ENCODE peak calls at places on chromosomes 13 and 19, in seven cellular contexts. Z is posterior cingulate gyrus, L is omental fat pad, X is HFFc6, V is hippocampal formation, T is thoracic aorta, F is ovary. A is an unnamed sample.

GRCh38 chr13:22030321-22030720 is 359.4 kb downstream of the FGF9 start:
- DNase-seq in Z (no peak), L (no peak), X (no peak), V (no peak), T (no peak), F (no peak), A (no peak)

GRCh38 chr19:3699741-3700241 is 477 bp downstream of the PIP5K1C start:
- DNase-seq in Z (no peak), L (no peak), X (no peak), V (no peak), T (no peak), F (no peak), A (no peak)

GRCh38 chr13:114151565-114152284 is 19.3 kb upstream of the RASA3 start:
- DNase-seq in Z (no peak), L (no peak), X (no peak), V (no peak), T (no peak), F (no peak), A (no peak)

GRCh38 chr13:88707652-88708051 is 1036.5 kb downstream of the SLITRK5 start:
- DNase-seq in Z (no peak), L (no peak), X (no peak), V (no peak), T (no peak), F (no peak), A (no peak)

GRCh38 chr19:43754312-43754561 is 525 bp downstream of the SMG9 start:
- DNase-seq in Z (no peak), L (peak; percentile 56), X (peak; percentile 24), V (no peak), T (no peak), F (no peak), A (no peak)

GRCh38 chr19:34416021-34416545 is 11.9 kb downstream of the PDCD2L start:
- DNase-seq in Z (no peak), L (no peak), X (peak; percentile 11), V (no peak), T (no peak), F (no peak), A (no peak)

GRCh38 chr13:44397766-44398223 is 24.2 kb downstream of the SERP2 start:
- DNase-seq in Z (no peak), L (no peak), X (no peak), V (no peak), T (no peak), F (no peak), A (no peak)

GRCh38 chr13:98490866-98491265 is 86.0 kb downstream of the STK24 start:
- DNase-seq in Z (no peak), L (no peak), X (no peak), V (no peak), T (no peak), F (no peak), A (no peak)

GRCh38 chr19:46791944-46792343 is 3.5 kb upstream of the SLC1A5 start:
- DNase-seq in Z (no peak), L (no peak), X (peak; percentile 86), V (no peak), T (no peak), F (no peak), A (no peak)

GRCh38 chr13:23695711-23696512 is 125.7 kb downstream of the TNFRSF19 start:
- DNase-seq in Z (no peak), L (no peak), X (no peak), V (no peak), T (no peak), F (no peak), A (no peak)

GRCh38 chr13:67549331-67549730 is 319.2 kb upstream of the PCDH9 start:
- DNase-seq in Z (no peak), L (no peak), X (no peak), V (no peak), T (no peak), F (no peak), A (no peak)

GRCh38 chr19:40603719-40604646 is 2.8 kb downstream of the LTBP4 start:
- DNase-seq in Z (peak; percentile 91), L (peak; percentile 84), X (peak; percentile 88), V (peak; percentile 79), T (peak; percentile 97), F (peak; percentile 99), A (peak; percentile 99)

GRCh38 chr19:40147693-40148347 is 43.4 kb upstream of the MAP3K10 start:
- DNase-seq in Z (no peak), L (no peak), X (peak; percentile 60), V (no peak), T (no peak), F (no peak), A (no peak)

GRCh38 chr13:49791214-49791752 is 1.2 kb downstream of the KPNA3 start:
- DNase-seq in Z (no peak), L (no peak), X (no peak), V (no peak), T (no peak), F (no peak), A (no peak)

GRCh38 chr19:32570081-32570785 is 10.8 kb upstream of the PDCD5 start:
- DNase-seq in Z (peak; percentile 70), L (no peak), X (peak; percentile 59), V (peak; percentile 35), T (no peak), F (peak; percentile 38), A (no peak)

GRCh38 chr13:90708159-90708558 is 639.3 kb upstream of the MIR17HG start:
- DNase-seq in Z (no peak), L (no peak), X (no peak), V (no peak), T (no peak), F (no peak), A (no peak)

GRCh38 chr19:55467236-55468053 is 2.9 kb upstream of the C19orf85 start:
- DNase-seq in Z (peak; percentile 58), L (peak; percentile 66), X (peak; percentile 53), V (peak; percentile 40), T (no peak), F (peak; percentile 70), A (peak; percentile 69)

GRCh38 chr13:102774210-102774560 is 599 bp upstream of the TEX30 start:
- DNase-seq in Z (no peak), L (no peak), X (no peak), V (no peak), T (no peak), F (no peak), A (no peak)

GRCh38 chr19:57465680-57466381 is 8.9 kb upstream of the VN1R1 start:
- DNase-seq in Z (no peak), L (no peak), X (peak; percentile 50), V (no peak), T (no peak), F (no peak), A (no peak)

GRCh38 chr13:81987159-81987558 is 1646.2 kb upstream of the SPRY2 start:
- DNase-seq in Z (no peak), L (no peak), X (no peak), V (no peak), T (no peak), F (no peak), A (no peak)

GRCh38 chr19:6801397-6802086 is 29.0 kb downstream of the VAV1 start:
- DNase-seq in Z (peak; percentile 8), L (peak; percentile 33), X (no peak), V (peak; percentile 37), T (no peak), F (peak; percentile 13), A (peak; percentile 82)

GRCh38 chr19:45376045-45376724 is 5.8 kb upstream of the ERCC2 start:
- DNase-seq in Z (no peak), L (no peak), X (peak; percentile 92), V (no peak), T (no peak), F (peak; percentile 64), A (no peak)

GRCh38 chr13:27654059-27654458 is 32.4 kb downstream of the POLR1D start:
- DNase-seq in Z (no peak), L (no peak), X (no peak), V (no peak), T (no peak), F (no peak), A (no peak)

GRCh38 chr19:17616961-17617806 is 61.7 kb downstream of the COLGALT1 start:
- DNase-seq in Z (no peak), L (no peak), X (peak; percentile 43), V (no peak), T (no peak), F (no peak), A (no peak)

GRCh38 chr19:21463449-21464105 is 41.8 kb upstream of the ZNF429 start:
- DNase-seq in Z (no peak), L (no peak), X (no peak), V (no peak), T (no peak), F (peak; percentile 68), A (no peak)

GRCh38 chr13:34107814-34108213 is 289.9 kb downstream of the RFC3 start:
- DNase-seq in Z (no peak), L (no peak), X (no peak), V (no peak), T (no peak), F (no peak), A (no peak)

GRCh38 chr19:6343462-6343861 is 10.1 kb upstream of the ACER1 start:
- DNase-seq in Z (no peak), L (no peak), X (no peak), V (no peak), T (no peak), F (no peak), A (no peak)

GRCh38 chr13:95671597-95671996 is 5.3 kb upstream of the DNAJC3 start:
- DNase-seq in Z (no peak), L (no peak), X (no peak), V (no peak), T (no peak), F (no peak), A (no peak)

GRCh38 chr19:3324405-3324856 is 42.0 kb upstream of the NFIC start:
- DNase-seq in Z (peak; percentile 26), L (peak; percentile 72), X (no peak), V (no peak), T (no peak), F (no peak), A (peak; percentile 47)

GRCh38 chr13:110419391-110419791 is 112.3 kb downstream of the COL4A2 start:
- DNase-seq in Z (no peak), L (no peak), X (no peak), V (no peak), T (no peak), F (no peak), A (no peak)

GRCh38 chr13:99215466-99215865 is 14.8 kb downstream of the UBAC2 start:
- DNase-seq in Z (no peak), L (no peak), X (no peak), V (no peak), T (no peak), F (no peak), A (no peak)

GRCh38 chr13:104466016-104466415 is 1399.8 kb upstream of the SLC10A2 start:
- DNase-seq in Z (no peak), L (no peak), X (no peak), V (no peak), T (no peak), F (no peak), A (no peak)

A was measured in tibial artery.